ENCODE peak calls at places on chromosomes 4 and X, in four cellular contexts. K, S, O and T are unnamed samples.

GRCh38 chr4:176274441-176274840 is 5.4 kb upstream of the ASB5 start:
- DNase-seq in O (no peak), K (no peak), S (no peak), T (peak; percentile 8)

GRCh38 chr4:88225216-88226107 is 58.9 kb downstream of the PPM1K start:
- DNase-seq in O (no peak), S (no peak), K (no peak), T (no peak)

GRCh38 chr4:56544573-56545131 is 39.1 kb downstream of the ARL9 start:
- DNase-seq in S (peak; percentile 87), O (peak; percentile 78), K (peak; percentile 17), T (peak; percentile 75)

GRCh38 chrX:107849747-107850478 is 24.2 kb downstream of the MID2 start:
- DNase-seq in S (no peak), K (no peak), O (no peak), T (peak; percentile 14)

GRCh38 chr4:2843909-2844584 is 403 bp downstream of the ADD1 start:
- DNase-seq in S (no peak), K (no peak), O (no peak), T (no peak)

GRCh38 chr4:128980816-128981326 is 112.5 kb downstream of the SCLT1 start:
- DNase-seq in S (no peak), O (no peak), K (no peak), T (no peak)

GRCh38 chrX:318068-318738 is 393 bp downstream of the GTPBP6 start:
- DNase-seq in S (peak; percentile 70), K (peak; percentile 88), O (peak; percentile 98), T (peak; percentile 99)

GRCh38 chr4:11412211-11412610 is 16.5 kb downstream of the HS3ST1 start:
- DNase-seq in S (no peak), O (no peak), K (no peak), T (no peak)

GRCh38 chr4:14247767-14248166 is 620.2 kb upstream of the BOD1L1 start:
- DNase-seq in S (no peak), O (no peak), K (no peak), T (no peak)

GRCh38 chr4:5711479-5712184 is 631 bp downstream of the EVC start:
- DNase-seq in S (no peak), O (peak; percentile 15), K (no peak), T (peak; percentile 25)

GRCh38 chr4:83386931-83387897 is 52.6 kb upstream of the HPSE start:
- DNase-seq in K (no peak), O (no peak), S (no peak), T (no peak)

GRCh38 chrX:49070988-49071387 is 2.8 kb downstream of the PRAF2 start:
- DNase-seq in K (no peak), S (no peak), O (no peak), T (no peak)

GRCh38 chrX:49075347-49075746 is 1.5 kb upstream of the PRAF2 start:
- DNase-seq in O (no peak), S (no peak), K (no peak), T (no peak)

GRCh38 chrX:49072712-49073095 is 1.1 kb downstream of the PRAF2 start:
- DNase-seq in K (no peak), O (no peak), S (no peak), T (no peak)

GRCh38 chrX:49071877-49072711 is 1.7 kb downstream of the PRAF2 start:
- DNase-seq in O (no peak), K (no peak), S (no peak), T (no peak)

DNA sequence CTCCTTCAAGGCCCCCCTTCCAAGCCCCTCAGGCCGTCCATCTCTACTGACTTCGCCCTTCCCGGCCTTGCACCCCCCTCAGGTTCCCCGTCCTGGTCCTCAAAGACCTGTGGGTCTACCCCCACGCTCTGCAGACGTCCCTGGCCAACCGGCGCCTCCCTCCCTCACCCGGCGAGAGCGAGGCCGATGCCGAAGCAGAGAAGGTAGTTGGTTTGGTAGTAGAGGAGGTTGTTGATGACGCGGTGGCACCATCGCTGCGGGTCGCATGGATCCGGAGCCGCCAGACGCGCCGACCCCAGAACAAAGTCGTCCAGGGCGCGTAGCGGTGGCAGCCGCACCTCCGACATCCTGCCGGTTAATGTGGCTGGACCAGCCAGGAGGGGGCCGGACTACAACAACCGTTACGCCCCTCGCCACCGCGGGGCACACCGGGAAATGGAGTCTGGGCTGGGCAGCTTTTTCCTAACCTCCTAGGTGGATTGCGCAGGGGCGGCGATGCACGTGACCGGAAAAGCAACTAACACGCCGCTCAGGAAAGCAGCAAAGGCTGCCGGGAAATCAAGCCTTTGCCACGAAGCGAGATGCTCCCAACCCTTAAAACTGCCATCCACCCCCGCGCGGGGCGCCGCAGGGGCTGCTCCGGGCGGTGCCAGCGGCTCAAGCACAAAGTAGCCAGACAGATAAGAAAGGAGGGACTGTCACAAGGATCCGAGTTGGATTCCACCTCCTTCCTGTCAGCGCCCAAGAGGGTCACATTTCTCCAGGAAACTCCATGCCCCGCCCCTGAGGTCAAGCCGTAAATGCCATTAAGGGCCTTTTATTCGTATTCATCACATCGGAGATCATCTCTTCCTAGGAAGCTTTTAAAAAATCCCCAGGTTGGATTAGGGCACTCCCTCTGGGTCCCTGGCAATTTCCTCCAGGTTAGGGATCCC is at the start of gene PRAF2:
- DNase-seq in O (no peak), K (peak; percentile 42), S (no peak), T (peak; percentile 94)
- TF ChIP-seq POLR2A in O (no peak), K (peak; percentile 82), S (no peak), T (peak; percentile 63)

GRCh38 chr4:70722199-70722791 is 531 bp downstream of the RUFY3 start:
- DNase-seq in O (no peak), K (no peak), S (peak; percentile 41), T (no peak)
- TF ChIP-seq POLR2AphosphoS2 in O (no peak), K (no peak), S (no peak), T (no peak)

DNA sequence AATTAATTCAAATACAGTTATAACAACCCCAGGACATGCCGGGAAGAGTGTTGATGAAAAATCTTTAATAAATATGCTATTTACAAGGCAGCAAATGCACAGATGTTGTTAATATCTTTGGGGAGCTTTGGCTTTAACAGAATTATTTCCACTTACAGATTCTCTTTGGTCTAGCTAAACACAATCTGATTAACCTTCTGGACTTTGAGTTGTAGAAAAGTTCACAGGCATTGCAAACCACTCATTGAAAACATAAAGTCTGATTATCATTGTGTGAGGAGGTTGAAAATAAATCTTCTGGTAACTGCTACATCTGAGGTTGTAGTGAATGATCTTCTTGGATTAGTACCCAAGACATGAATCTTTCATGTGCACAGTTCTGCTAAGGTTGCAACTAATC is 255.6 kb downstream of the LHFPL1 start:
- DNase-seq in S (no peak), O (no peak), K (no peak), T (no peak)
- TF ChIP-seq USF2 in S (no peak), O (no peak), K (no peak), T (no peak)

GRCh38 chrX:55488559-55489314 is 911 bp downstream of the USP51 start:
- DNase-seq in O (no peak), K (peak; percentile 8), S (peak; percentile 72), T (peak; percentile 59)
- TF ChIP-seq POLR2A in O (no peak), K (peak; percentile 60), S (peak; percentile 60), T (no peak)

DNA sequence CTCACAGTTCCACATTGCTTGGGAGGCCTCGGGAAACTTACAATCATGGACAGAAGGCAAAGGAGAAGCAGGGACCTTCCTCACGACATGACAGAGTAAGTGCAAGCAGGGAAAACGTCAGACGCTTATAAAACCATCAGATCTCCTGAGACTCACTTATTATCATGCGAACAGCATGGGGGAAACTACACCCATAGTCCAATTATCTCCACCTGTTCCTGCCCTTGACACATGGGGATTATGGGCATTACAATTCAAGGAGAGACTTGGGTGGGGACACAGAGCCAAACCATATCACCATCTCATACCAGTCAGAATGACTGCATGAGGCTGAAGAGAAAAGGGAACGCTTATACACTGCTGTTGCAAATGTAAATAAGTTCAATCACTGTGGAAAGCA is 1066.9 kb upstream of the PCDH7 start:
- DNase-seq in K (no peak), S (no peak), O (no peak), T (no peak)
- TF ChIP-seq POLR2AphosphoS2 in K (no peak), S (no peak), O (no peak), T (no peak)